ENCODE peak calls at places on chromosomes 7 and 10, in six cellular contexts. One of them, this sample, is unnamed.
A peak's percentile ranks its signal among the peaks of the same experiment; 100 is the strongest.

GRCh38 chr7:9231683-9232082 is 798.3 kb downstream of the NXPH1 start:
- DNase-seq in NCI-H2029 treated with DMSO at 0.1 percent for 48 hours: no peak
- DNase-seq in NCI-H226: no peak
- DNase-seq in AG10803: no peak
- DNase-seq in pancreas: no peak
- DNase-seq in T-helper 17 cell: no peak
- DNase-seq in this sample: no peak

GRCh38 chr10:132422169-132422691 is 25.2 kb downstream of the PWWP2B start:
- DNase-seq in NCI-H2029 treated with DMSO at 0.1 percent for 48 hours: no peak
- DNase-seq in pancreas: no peak
- DNase-seq in T-helper 17 cell: no peak
- DNase-seq in NCI-H226: no peak
- DNase-seq in AG10803: no peak
- DNase-seq in this sample: no peak

GRCh38 chr7:159127691-159128642 is 16.7 kb downstream of the VIPR2 start:
- DNase-seq in NCI-H2029 treated with DMSO at 0.1 percent for 48 hours: no peak
- DNase-seq in AG10803: no peak
- DNase-seq in T-helper 17 cell: no peak
- DNase-seq in pancreas: no peak
- DNase-seq in NCI-H226: no peak
- DNase-seq in this sample: peak; percentile 62

GRCh38 chr7:19112290-19113000 is 5.0 kb downstream of the TWIST1 start:
- DNase-seq in NCI-H2029 treated with DMSO at 0.1 percent for 48 hours: no peak
- DNase-seq in T-helper 17 cell: no peak
- DNase-seq in NCI-H226: no peak
- DNase-seq in AG10803: peak; percentile 91
- DNase-seq in pancreas: no peak
- DNase-seq in this sample: peak; percentile 70

GRCh38 chr10:71708301-71708703 is 11.3 kb downstream of the C10orf105 start:
- DNase-seq in NCI-H2029 treated with DMSO at 0.1 percent for 48 hours: no peak
- DNase-seq in T-helper 17 cell: peak; percentile 42
- DNase-seq in pancreas: no peak
- DNase-seq in NCI-H226: no peak
- DNase-seq in AG10803: no peak
- DNase-seq in this sample: no peak

GRCh38 chr10:27716521-27716920 is 29.1 kb downstream of the MKX start:
- DNase-seq in NCI-H226: no peak
- DNase-seq in AG10803: peak; percentile 25
- DNase-seq in pancreas: no peak
- DNase-seq in T-helper 17 cell: no peak
- DNase-seq in NCI-H2029 treated with DMSO at 0.1 percent for 48 hours: no peak
- DNase-seq in this sample: no peak

GRCh38 chr10:30857803-30858202 is 173.9 kb downstream of the ZNF438 start:
- DNase-seq in T-helper 17 cell: no peak
- DNase-seq in pancreas: peak; percentile 28
- DNase-seq in NCI-H2029 treated with DMSO at 0.1 percent for 48 hours: no peak
- DNase-seq in NCI-H226: peak; percentile 16
- DNase-seq in AG10803: peak; percentile 97
- DNase-seq in this sample: no peak

GRCh38 chr10:122568551-122568950 is 8.0 kb downstream of the DMBT1 start:
- DNase-seq in AG10803: no peak
- DNase-seq in T-helper 17 cell: no peak
- DNase-seq in NCI-H2029 treated with DMSO at 0.1 percent for 48 hours: no peak
- DNase-seq in NCI-H226: no peak
- DNase-seq in pancreas: no peak
- DNase-seq in this sample: no peak

GRCh38 chr10:44845672-44846071 is 65.5 kb upstream of the TMEM72 start:
- DNase-seq in NCI-H226: no peak
- DNase-seq in pancreas: no peak
- DNase-seq in NCI-H2029 treated with DMSO at 0.1 percent for 48 hours: no peak
- DNase-seq in AG10803: no peak
- DNase-seq in T-helper 17 cell: no peak
- DNase-seq in this sample: no peak

GRCh38 chr10:34249634-34250033 is 565.5 kb downstream of the PARD3 start:
- DNase-seq in NCI-H2029 treated with DMSO at 0.1 percent for 48 hours: no peak
- DNase-seq in T-helper 17 cell: no peak
- DNase-seq in AG10803: no peak
- DNase-seq in pancreas: no peak
- DNase-seq in NCI-H226: no peak
- DNase-seq in this sample: no peak